ENCODE peak calls at places on chromosomes 13 and 19, in seven cellular contexts. J, Z, L, P, K, I and X are unnamed samples.
A peak's percentile ranks its signal among the peaks of the same experiment; 100 is the strongest.

GRCh38 chr19:14383898-14384669 is 2.8 kb downstream of the ADGRE5 start:
- DNase-seq in J (no peak), Z (peak; percentile 88), L (peak; percentile 60), P (peak; percentile 36), K (peak; percentile 85), I (no peak), X (no peak)

GRCh38 chr13:60981407-60981806 is 434.2 kb downstream of the PCDH20 start:
- DNase-seq in J (no peak), Z (no peak), L (no peak), P (no peak), K (no peak), I (no peak), X (no peak)

GRCh38 chr13:84481958-84482357 is 599.7 kb upstream of the SLITRK1 start:
- DNase-seq in J (no peak), Z (peak; percentile 64), L (no peak), P (no peak), K (no peak), I (no peak), X (no peak)

GRCh38 chr19:35342430-35342829 is 5.3 kb upstream of the FFAR1 start:
- DNase-seq in J (no peak), Z (no peak), L (no peak), P (no peak), K (no peak), I (no peak), X (no peak)

GRCh38 chr13:24997367-24997967 is 98.5 kb upstream of the PABPC3 start:
- DNase-seq in J (no peak), Z (peak; percentile 52), L (no peak), P (no peak), K (peak; percentile 8), I (peak; percentile 47), X (no peak)

GRCh38 chr19:13133241-13133870 is 15.3 kb downstream of the NACC1 start:
- DNase-seq in J (no peak), Z (no peak), L (no peak), P (no peak), K (no peak), I (no peak), X (no peak)

GRCh38 chr13:41500501-41500900 is 43.2 kb downstream of the RGCC start:
- DNase-seq in J (no peak), Z (peak; percentile 55), L (no peak), P (no peak), K (no peak), I (no peak), X (no peak)

GRCh38 chr13:83618966-83619365 is 263.3 kb downstream of the SLITRK1 start:
- DNase-seq in J (no peak), Z (peak; percentile 18), L (no peak), P (no peak), K (no peak), I (no peak), X (no peak)

GRCh38 chr19:12346896-12347295 is 13.5 kb upstream of the ZNF563 start:
- DNase-seq in J (no peak), Z (no peak), L (no peak), P (no peak), K (no peak), I (peak; percentile 53), X (no peak)

GRCh38 chr19:19444694-19445155 is 39.2 kb downstream of the GATAD2A start:
- DNase-seq in J (no peak), Z (peak; percentile 60), L (no peak), P (no peak), K (no peak), I (peak; percentile 60), X (no peak)

GRCh38 chr13:41970918-41971317 is 10.0 kb upstream of the VWA8 start:
- DNase-seq in J (no peak), Z (no peak), L (no peak), P (no peak), K (no peak), I (no peak), X (no peak)

GRCh38 chr13:49811527-49811908 is 19.0 kb upstream of the KPNA3 start:
- DNase-seq in J (no peak), Z (no peak), L (no peak), P (no peak), K (no peak), I (no peak), X (no peak)

GRCh38 chr19:45906221-45906620 is 3.8 kb upstream of the MYPOP start:
- DNase-seq in J (no peak), Z (peak; percentile 74), L (no peak), P (no peak), K (no peak), I (no peak), X (no peak)

GRCh38 chr19:20039203-20039723 is at the start of gene ZNF682:
- DNase-seq in J (peak; percentile 83), Z (peak; percentile 99), L (peak; percentile 88), P (peak; percentile 91), K (peak; percentile 97), I (peak; percentile 93), X (peak; percentile 96)

GRCh38 chr19:51359294-51359693 is 6.9 kb downstream of the ETFB start:
- DNase-seq in J (no peak), Z (peak; percentile 96), L (no peak), P (no peak), K (no peak), I (no peak), X (no peak)

GRCh38 chr13:72500851-72501250 is 226.6 kb downstream of the MZT1 start:
- DNase-seq in J (no peak), Z (no peak), L (no peak), P (no peak), K (no peak), I (no peak), X (no peak)

GRCh38 chr13:111460548-111461444 is 140.4 kb downstream of the TEX29 start:
- DNase-seq in J (no peak), Z (peak; percentile 78), L (no peak), P (no peak), K (peak; percentile 23), I (no peak), X (no peak)

GRCh38 chr13:44280461-44280860 is 93.2 kb upstream of the SERP2 start:
- DNase-seq in J (no peak), Z (peak; percentile 18), L (no peak), P (no peak), K (no peak), I (no peak), X (no peak)

GRCh38 chr19:49758292-49758691 is 4.8 kb downstream of the TSKS start:
- DNase-seq in J (no peak), Z (peak; percentile 84), L (no peak), P (no peak), K (peak; percentile 68), I (no peak), X (no peak)

GRCh38 chr13:19178901-19179593 is 2.6 kb downstream of the TUBA3C start:
- DNase-seq in J (no peak), Z (no peak), L (no peak), P (no peak), K (no peak), I (no peak), X (no peak)

GRCh38 chr19:47687906-47688305 is 25.3 kb upstream of the EHD2 start:
- DNase-seq in J (no peak), Z (no peak), L (no peak), P (no peak), K (no peak), I (no peak), X (no peak)

GRCh38 chr19:15123900-15124299 is 16.7 kb downstream of the SYDE1 start:
- DNase-seq in J (no peak), Z (peak; percentile 40), L (no peak), P (no peak), K (no peak), I (no peak), X (no peak)

GRCh38 chr13:65307056-65307455 is 1923.1 kb downstream of the PCDH9 start:
- DNase-seq in J (no peak), Z (no peak), L (no peak), P (no peak), K (no peak), I (no peak), X (no peak)

GRCh38 chr19:483332-484072 is 12.8 kb upstream of the MADCAM1 start:
- DNase-seq in J (no peak), Z (no peak), L (no peak), P (no peak), K (no peak), I (no peak), X (no peak)